ENCODE peak calls at places on chromosomes 4 and X, in four cellular contexts. N is neuronal stem cell, F is H1, S is mesenchymal stem cell. C is an unnamed sample.

GRCh38 chrX:39895228-39896110 is 202.3 kb downstream of the BCOR start:
- DNase-seq in S (no peak), F (no peak), N (no peak), C (peak)

GRCh38 chr4:185685804-185686203 is 126.2 kb downstream of the SORBS2 start:
- DNase-seq in F (no peak), N (no peak), S (no peak), C (no peak)

GRCh38 chr4:44150091-44150576 is 298.5 kb downstream of the KCTD8 start:
- DNase-seq in S (peak), N (no peak), F (no peak), C (peak)

GRCh38 chr4:119238068-119238722 is 25.7 kb downstream of the USP53 start:
- DNase-seq in S (no peak), N (no peak), F (no peak), C (peak)

GRCh38 chr4:74632634-74633033 is 161.7 kb downstream of the BTC start:
- DNase-seq in S (peak), F (no peak), N (no peak), C (no peak)

GRCh38 chrX:13658602-13659001 is 5.7 kb downstream of the TCEANC start:
- DNase-seq in S (peak), F (no peak), N (peak), C (no peak)

GRCh38 chr4:145183023-145183422 is 2.6 kb upstream of the OTUD4 start:
- DNase-seq in S (no peak), F (no peak), N (no peak), C (peak)

GRCh38 chr4:76709454-76709853 is 188.5 kb downstream of the SOWAHB start:
- DNase-seq in F (no peak), N (no peak), S (no peak), C (peak)

GRCh38 chr4:121448231-121448630 is 67.4 kb upstream of the QRFPR start:
- DNase-seq in F (no peak), S (no peak), N (no peak), C (no peak)

GRCh38 chr4:154559141-154559841 is 3.5 kb upstream of the FGB start:
- DNase-seq in F (peak), S (peak), N (peak), C (peak)

GRCh38 chrX:114221445-114221844 is 362.4 kb upstream of the HTR2C start:
- DNase-seq in S (no peak), N (no peak), F (no peak), C (no peak)

GRCh38 chr4:79232555-79232954 is 93.3 kb downstream of the NAA11 start:
- DNase-seq in S (no peak), F (no peak), N (no peak), C (peak)

GRCh38 chr4:11106769-11107168 is 321.9 kb downstream of the HS3ST1 start:
- DNase-seq in F (no peak), S (peak), N (no peak), C (peak)

GRCh38 chr4:80705311-80705710 is 325.2 kb upstream of the BMP3 start:
- DNase-seq in F (no peak), N (no peak), S (no peak), C (no peak)

DNA sequence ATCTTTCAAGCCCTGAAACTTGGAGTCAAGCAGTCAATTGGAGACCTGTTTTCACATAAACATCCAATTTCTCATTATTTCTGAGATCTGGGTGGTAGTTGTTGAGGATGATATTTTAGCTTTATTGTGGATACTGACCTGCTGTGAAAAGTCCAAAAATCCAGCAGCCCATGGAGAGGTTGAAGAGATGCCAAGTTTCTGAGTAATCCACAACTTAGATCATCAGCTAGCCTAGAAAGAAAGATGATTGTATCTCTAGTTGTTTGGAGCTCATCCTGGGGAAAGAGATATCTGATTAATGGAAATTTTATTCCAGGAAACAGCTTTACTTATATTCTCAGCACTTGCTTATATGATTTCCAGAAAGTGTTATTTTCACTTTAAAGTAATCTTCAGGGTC is 48.6 kb upstream of the DCX start:
- DNase-seq in F (no peak), S (peak), N (no peak), C (no peak)
- H2BK12ac ChIP-seq in F (no peak), S (no peak), N (no peak), C (no peak)

DNA sequence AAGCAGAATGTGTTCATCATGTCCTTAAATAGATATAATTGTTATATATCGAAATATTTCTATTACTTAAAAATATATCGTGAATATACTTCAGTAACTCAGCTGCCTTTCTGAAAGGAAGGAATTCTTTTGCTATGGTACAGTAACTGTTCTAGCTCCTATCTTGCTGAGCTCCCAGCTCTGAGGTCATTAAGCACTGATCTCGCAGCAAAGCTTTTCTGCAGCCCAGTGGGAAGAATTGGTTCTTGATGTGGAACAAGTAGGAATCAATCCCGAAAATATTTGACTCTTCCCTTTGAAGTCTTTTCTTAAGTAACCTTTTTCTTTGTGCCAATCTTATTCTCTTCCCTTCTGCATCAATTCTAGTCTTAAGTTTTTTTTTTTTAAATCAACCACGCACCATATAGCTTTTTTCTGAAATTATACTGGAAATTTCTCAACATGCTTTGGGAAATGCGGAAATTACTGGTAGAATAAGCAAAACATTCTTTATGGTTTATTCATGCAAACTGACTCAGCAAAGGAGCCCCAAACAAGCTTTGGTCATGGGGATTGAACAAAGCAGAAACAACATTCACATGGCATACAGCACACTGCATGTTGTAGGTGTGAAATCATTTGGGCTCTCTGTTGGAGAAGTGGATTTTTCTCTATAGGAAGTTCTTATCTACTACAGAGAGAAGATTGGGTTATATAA is 428.9 kb upstream of the GNPDA2 start:
- DNase-seq in N (no peak), S (peak), F (no peak), C (no peak)
- H3K4me3 ChIP-seq in N (no peak), S (no peak), F (no peak), C (no peak)

GRCh38 chr4:84874619-84875018 is 91.9 kb downstream of the WDFY3 start:
- DNase-seq in S (no peak), F (no peak), N (no peak), C (no peak)

GRCh38 chr4:84866295-84866694 is 100.2 kb downstream of the WDFY3 start:
- DNase-seq in F (no peak), S (no peak), N (no peak), C (no peak)

GRCh38 chr4:84865600-84865999 is 100.9 kb downstream of the WDFY3 start:
- DNase-seq in F (no peak), N (no peak), S (no peak), C (no peak)

GRCh38 chr4:84875636-84876371 is 90.7 kb downstream of the WDFY3 start:
- DNase-seq in S (peak), N (no peak), F (no peak), C (peak)

DNA sequence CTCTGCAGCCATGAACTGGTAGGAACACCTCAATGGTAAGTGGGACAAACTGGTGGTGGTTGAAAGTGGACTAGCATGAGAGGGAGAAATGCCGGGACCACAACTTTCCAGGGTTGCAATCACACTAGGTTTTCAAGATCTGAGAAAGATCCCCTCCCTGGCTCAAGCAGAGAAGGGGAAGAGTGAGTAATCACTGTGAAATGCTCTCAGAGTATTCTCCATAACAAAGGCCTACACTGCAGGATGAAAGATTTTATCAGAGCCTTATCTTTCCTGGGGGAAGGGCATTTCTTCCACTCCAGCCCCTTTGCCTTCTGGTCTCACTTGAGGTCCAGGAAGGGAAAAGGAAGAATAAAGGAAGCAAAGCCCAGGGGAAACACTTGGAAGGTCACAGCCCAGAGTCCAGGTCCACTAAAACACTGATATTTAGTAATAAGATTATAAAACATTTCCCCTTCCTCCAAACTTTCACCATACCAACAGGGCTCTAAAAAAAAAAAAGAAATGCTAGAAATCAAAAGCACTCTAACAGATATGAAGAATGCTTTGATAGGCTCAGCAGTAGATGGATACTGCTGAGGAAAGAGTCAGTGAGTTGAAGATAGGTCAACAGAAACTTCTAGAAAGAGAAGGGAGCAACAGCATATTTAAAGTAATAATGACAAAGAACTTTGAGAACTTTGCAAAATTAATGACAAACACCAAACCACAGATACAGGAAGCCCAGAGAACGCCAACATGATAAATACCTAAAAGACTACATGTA is 95.9 kb downstream of the WDFY3 start:
- DNase-seq in S (peak), F (peak), N (no peak), C (peak)
- H2BK12ac ChIP-seq in S (no peak), F (no peak), N (no peak), C (peak)

DNA sequence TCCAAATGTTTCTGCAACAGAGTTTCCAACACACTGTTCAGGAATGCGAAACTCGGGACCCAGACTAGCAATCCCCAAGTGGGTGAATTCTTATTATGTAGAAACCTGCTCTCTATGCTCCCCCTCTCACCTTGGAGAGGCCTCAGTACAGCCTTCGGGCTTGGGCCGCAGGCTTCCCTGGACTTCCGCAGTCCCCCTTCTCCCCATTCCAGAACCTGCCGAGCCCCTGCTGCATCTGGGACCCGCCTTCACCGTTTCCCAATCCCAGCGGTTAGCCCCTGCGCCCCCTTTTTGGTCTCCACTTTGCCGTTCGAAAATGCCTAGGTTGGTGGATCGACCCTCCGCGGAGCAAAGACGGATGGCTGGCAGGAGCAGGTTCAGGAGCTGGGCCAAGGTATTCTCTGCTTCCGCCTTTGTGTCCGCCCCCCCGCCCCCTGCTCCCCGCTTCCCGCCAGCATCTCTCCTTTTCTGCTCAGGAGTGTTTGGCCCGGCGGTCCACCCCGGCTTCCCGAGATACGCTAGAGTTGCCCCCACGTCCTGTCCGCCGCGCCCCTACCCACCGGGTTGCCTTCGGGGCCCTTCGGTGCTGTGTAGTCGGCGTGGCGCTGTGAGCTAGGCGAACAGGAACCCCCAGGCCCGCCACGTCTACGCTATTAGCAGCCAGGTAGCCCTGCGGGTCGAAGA is 11.5 kb downstream of the HAND2 start:
- DNase-seq in N (no peak), S (peak), F (no peak), C (no peak)
- H3K4me3 ChIP-seq in N (no peak), S (no peak), F (no peak), C (peak)

DNA sequence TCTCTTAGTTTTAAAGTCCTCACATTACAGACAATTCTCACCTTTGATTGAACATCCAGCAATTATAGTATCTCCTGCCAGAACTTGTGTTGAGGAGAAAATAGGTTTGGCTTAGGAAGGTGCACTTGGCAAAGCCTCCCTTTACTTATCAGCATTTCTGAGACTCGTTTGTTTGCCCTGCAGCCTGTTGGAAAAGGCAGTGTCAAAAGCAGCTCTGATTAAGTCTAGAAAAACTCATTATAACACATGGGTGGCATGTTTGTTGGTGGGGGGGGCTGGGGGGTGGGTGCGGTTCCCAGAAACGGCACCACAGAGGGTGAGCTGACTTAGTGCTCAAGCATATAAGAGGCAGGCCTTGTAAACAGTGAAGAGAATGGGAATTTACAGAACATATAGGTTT is 21.7 kb upstream of the PUDP start:
- DNase-seq in S (no peak), N (no peak), F (no peak), C (no peak)
- H2BK12ac ChIP-seq in S (no peak), N (no peak), F (no peak), C (no peak)

GRCh38 chr4:40584517-40585141 is 45.0 kb downstream of the RBM47 start:
- DNase-seq in N (no peak), F (no peak), S (no peak), C (no peak)
- H3K4me3 ChIP-seq in N (no peak), F (no peak), S (no peak), C (no peak)

GRCh38 chrX:71283409-71284143 is at the start of gene NONO:
- DNase-seq in N (peak), F (peak), S (peak), C (peak)
- H2BK12ac ChIP-seq in N (no peak), F (peak), S (no peak), C (no peak)

GRCh38 chrX:48785525-48786214 is 720 bp upstream of the GATA1 start:
- DNase-seq in S (no peak), N (no peak), F (no peak), C (no peak)
- H3K4me3 ChIP-seq in S (no peak), N (no peak), F (no peak), C (no peak)

GRCh38 chr4:8109406-8110065 is 49.1 kb downstream of the ABLIM2 start:
- DNase-seq in N (no peak), F (no peak), S (no peak), C (no peak)
- H2BK12ac ChIP-seq in N (no peak), F (peak), S (no peak), C (no peak)